ENCODE peak calls at places on chromosomes 3 and 15, in four cellular contexts. One of them, this sample, is unnamed.

GRCh38 chr3:112643621-112644236 is 2.8 kb upstream of the CCDC80 start:
- DNase-seq in ovary: no peak
- DNase-seq in left lung: no peak
- DNase-seq in fibroblast of villous mesenchyme: no peak
- DNase-seq in this sample: no peak

GRCh38 chr3:128107809-128108208 is 15.8 kb downstream of the RUVBL1 start:
- DNase-seq in ovary: no peak
- DNase-seq in left lung: no peak
- DNase-seq in fibroblast of villous mesenchyme: no peak
- DNase-seq in this sample: no peak

GRCh38 chr15:76196949-76197315 is 114.3 kb downstream of the ETFA start:
- DNase-seq in ovary: no peak
- DNase-seq in left lung: no peak
- DNase-seq in fibroblast of villous mesenchyme: no peak
- DNase-seq in this sample: no peak

GRCh38 chr3:113496924-113497323 is 18.0 kb downstream of the SPICE1 start:
- DNase-seq in ovary: no peak
- DNase-seq in left lung: no peak
- DNase-seq in fibroblast of villous mesenchyme: peak; percentile 31
- DNase-seq in this sample: no peak

GRCh38 chr15:41124058-41124457 is 8.0 kb upstream of the INO80 start:
- DNase-seq in ovary: no peak
- DNase-seq in left lung: no peak
- DNase-seq in fibroblast of villous mesenchyme: no peak
- DNase-seq in this sample: no peak

GRCh38 chr3:183427206-183428139 is 946 bp downstream of the MCF2L2 start:
- DNase-seq in ovary: no peak
- DNase-seq in left lung: no peak
- DNase-seq in fibroblast of villous mesenchyme: no peak
- DNase-seq in this sample: no peak

GRCh38 chr3:125032100-125032643 is 23.6 kb downstream of the HEG1 start:
- DNase-seq in ovary: no peak
- DNase-seq in left lung: no peak
- DNase-seq in fibroblast of villous mesenchyme: peak; percentile 90
- DNase-seq in this sample: no peak

GRCh38 chr3:186070996-186071395 is 37.9 kb downstream of the ETV5 start:
- DNase-seq in ovary: no peak
- DNase-seq in left lung: no peak
- DNase-seq in fibroblast of villous mesenchyme: peak; percentile 31
- DNase-seq in this sample: no peak

GRCh38 chr3:160564949-160565441 is 376 bp downstream of the KPNA4 start:
- DNase-seq in ovary: no peak
- DNase-seq in left lung: peak; percentile 93
- DNase-seq in fibroblast of villous mesenchyme: peak; percentile 77
- DNase-seq in this sample: no peak

GRCh38 chr3:72223116-72223515 is 438.2 kb upstream of the PROK2 start:
- DNase-seq in ovary: no peak
- DNase-seq in left lung: no peak
- DNase-seq in fibroblast of villous mesenchyme: peak; percentile 17
- DNase-seq in this sample: no peak

GRCh38 chr3:64685331-64685799 is 2.4 kb downstream of the ADAMTS9 start:
- DNase-seq in ovary: peak; percentile 90
- DNase-seq in left lung: peak; percentile 64
- DNase-seq in fibroblast of villous mesenchyme: peak; percentile 87
- DNase-seq in this sample: no peak

GRCh38 chr3:72661115-72661457 is 187.2 kb downstream of the SHQ1 start:
- DNase-seq in ovary: peak; percentile 22
- DNase-seq in left lung: peak; percentile 83
- DNase-seq in fibroblast of villous mesenchyme: peak; percentile 22
- DNase-seq in this sample: no peak

GRCh38 chr15:65532738-65533051 is 2.4 kb downstream of the HACD3 start:
- DNase-seq in ovary: no peak
- DNase-seq in left lung: no peak
- DNase-seq in fibroblast of villous mesenchyme: peak; percentile 92
- DNase-seq in this sample: no peak

GRCh38 chr15:96171842-96172241 is 158.7 kb upstream of the NR2F2 start:
- DNase-seq in ovary: no peak
- DNase-seq in left lung: no peak
- DNase-seq in fibroblast of villous mesenchyme: peak; percentile 70
- DNase-seq in this sample: no peak

GRCh38 chr3:127975630-127976029 is 60.6 kb downstream of the KBTBD12 start:
- DNase-seq in ovary: no peak
- DNase-seq in left lung: no peak
- DNase-seq in fibroblast of villous mesenchyme: no peak
- DNase-seq in this sample: no peak

GRCh38 chr3:32229565-32229964 is 8.9 kb upstream of the CMTM8 start:
- DNase-seq in ovary: no peak
- DNase-seq in left lung: no peak
- DNase-seq in fibroblast of villous mesenchyme: no peak
- DNase-seq in this sample: no peak

GRCh38 chr15:90062729-90063684 is 39.3 kb downstream of the IDH2 start:
- DNase-seq in ovary: no peak
- DNase-seq in left lung: no peak
- DNase-seq in fibroblast of villous mesenchyme: no peak
- DNase-seq in this sample: no peak

GRCh38 chr3:29203846-29204245 is 77.0 kb upstream of the RBMS3 start:
- DNase-seq in ovary: no peak
- DNase-seq in left lung: no peak
- DNase-seq in fibroblast of villous mesenchyme: no peak
- DNase-seq in this sample: no peak

GRCh38 chr3:16908408-16908807 is 23.7 kb downstream of the PLCL2 start:
- DNase-seq in ovary: no peak
- DNase-seq in left lung: no peak
- DNase-seq in fibroblast of villous mesenchyme: no peak
- DNase-seq in this sample: no peak

GRCh38 chr3:175895731-175896130 is 1036.6 kb downstream of the NAALADL2 start:
- DNase-seq in ovary: no peak
- DNase-seq in left lung: no peak
- DNase-seq in fibroblast of villous mesenchyme: no peak
- DNase-seq in this sample: no peak

GRCh38 chr3:184039414-184039813 is 7.9 kb downstream of the HTR3D start:
- DNase-seq in ovary: no peak
- DNase-seq in left lung: no peak
- DNase-seq in fibroblast of villous mesenchyme: peak; percentile 91
- DNase-seq in this sample: no peak

GRCh38 chr3:58000713-58001467 is 7.3 kb upstream of the FLNB start:
- DNase-seq in ovary: no peak
- DNase-seq in left lung: no peak
- DNase-seq in fibroblast of villous mesenchyme: peak; percentile 10
- DNase-seq in this sample: no peak

GRCh38 chr15:71422530-71423259 is 307.4 kb downstream of the THSD4 start:
- DNase-seq in ovary: no peak
- DNase-seq in left lung: no peak
- DNase-seq in fibroblast of villous mesenchyme: no peak
- DNase-seq in this sample: no peak

GRCh38 chr15:31269961-31270575 is 56.6 kb upstream of the KLF13 start:
- DNase-seq in ovary: no peak
- DNase-seq in left lung: no peak
- DNase-seq in fibroblast of villous mesenchyme: no peak
- DNase-seq in this sample: no peak

GRCh38 chr3:111252795-111253194 is 181.2 kb downstream of the NECTIN3 start:
- DNase-seq in ovary: no peak
- DNase-seq in left lung: no peak
- DNase-seq in fibroblast of villous mesenchyme: peak; percentile 72
- DNase-seq in this sample: no peak

GRCh38 chr3:134325106-134325705 is 49.0 kb downstream of the AMOTL2 start:
- DNase-seq in ovary: no peak
- DNase-seq in left lung: no peak
- DNase-seq in fibroblast of villous mesenchyme: no peak
- DNase-seq in this sample: no peak

GRCh38 chr3:146326875-146327543 is 76.1 kb upstream of the PLSCR4 start:
- DNase-seq in ovary: peak; percentile 34
- DNase-seq in left lung: no peak
- DNase-seq in fibroblast of villous mesenchyme: peak; percentile 81
- DNase-seq in this sample: no peak

GRCh38 chr3:12807066-12807465 is 10.6 kb downstream of the CAND2 start:
- DNase-seq in ovary: no peak
- DNase-seq in left lung: no peak
- DNase-seq in fibroblast of villous mesenchyme: no peak
- DNase-seq in this sample: no peak

GRCh38 chr3:182327196-182327681 is 466.1 kb upstream of the ATP11B start:
- DNase-seq in ovary: no peak
- DNase-seq in left lung: peak; percentile 63
- DNase-seq in fibroblast of villous mesenchyme: no peak
- DNase-seq in this sample: no peak

GRCh38 chr3:128360243-128360642 is 106.4 kb downstream of the DNAJB8 start:
- DNase-seq in ovary: no peak
- DNase-seq in left lung: no peak
- DNase-seq in fibroblast of villous mesenchyme: peak; percentile 16
- DNase-seq in this sample: no peak

GRCh38 chr3:123618076-123618703 is 33.3 kb upstream of the HACD2 start:
- DNase-seq in ovary: no peak
- DNase-seq in left lung: no peak
- DNase-seq in fibroblast of villous mesenchyme: no peak
- DNase-seq in this sample: no peak

GRCh38 chr3:123620338-123620737 is 35.5 kb upstream of the HACD2 start:
- DNase-seq in ovary: peak; percentile 63
- DNase-seq in left lung: no peak
- DNase-seq in fibroblast of villous mesenchyme: peak; percentile 81
- DNase-seq in this sample: no peak

GRCh38 chr3:123613543-123613942 is 28.7 kb upstream of the HACD2 start:
- DNase-seq in ovary: no peak
- DNase-seq in left lung: no peak
- DNase-seq in fibroblast of villous mesenchyme: no peak
- DNase-seq in this sample: no peak

GRCh38 chr3:123618768-123619484 is 34.1 kb upstream of the HACD2 start:
- DNase-seq in ovary: peak; percentile 71
- DNase-seq in left lung: no peak
- DNase-seq in fibroblast of villous mesenchyme: peak; percentile 60
- DNase-seq in this sample: no peak

DNA sequence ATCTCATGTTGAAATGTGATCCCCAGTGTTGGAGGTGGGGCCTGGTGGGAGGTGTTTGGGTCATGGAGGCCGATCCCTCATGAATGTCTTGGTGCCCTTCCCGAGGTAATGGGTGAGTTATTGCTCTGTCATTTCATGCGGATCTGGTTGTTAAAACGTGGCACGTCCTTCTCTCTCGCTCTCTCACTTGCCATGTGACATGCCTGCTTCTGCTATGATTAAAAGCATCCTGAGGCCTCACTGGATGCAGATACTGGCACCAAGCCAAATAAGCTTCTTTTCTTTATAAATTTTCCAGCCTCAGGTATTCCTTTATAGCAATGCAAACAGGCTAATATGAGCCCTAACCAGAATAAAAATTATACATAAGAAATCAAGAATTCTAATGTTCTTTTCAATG is 31.7 kb upstream of the HACD2 start:
- DNase-seq in ovary: no peak
- DNase-seq in left lung: no peak
- DNase-seq in fibroblast of villous mesenchyme: no peak
- DNase-seq in this sample: no peak
- H3K4me3 ChIP-seq in ovary: no peak overlapping the region
- H3K4me3 ChIP-seq in left lung: no peak overlapping the region
- H3K4me3 ChIP-seq in fibroblast of villous mesenchyme: no peak overlapping the region
- H3K4me3 ChIP-seq in this sample: no peak overlapping the region

GRCh38 chr15:81182746-81183402 is 13.8 kb upstream of the IL16 start:
- DNase-seq in ovary: no peak
- DNase-seq in left lung: no peak
- DNase-seq in fibroblast of villous mesenchyme: no peak
- DNase-seq in this sample: no peak
- H3K4me3 ChIP-seq in ovary: peak overlapping the region; percentile 45
- H3K4me3 ChIP-seq in left lung: peak overlapping the region; percentile 13
- H3K4me3 ChIP-seq in fibroblast of villous mesenchyme: no peak overlapping the region
- H3K4me3 ChIP-seq in this sample: no peak overlapping the region

DNA sequence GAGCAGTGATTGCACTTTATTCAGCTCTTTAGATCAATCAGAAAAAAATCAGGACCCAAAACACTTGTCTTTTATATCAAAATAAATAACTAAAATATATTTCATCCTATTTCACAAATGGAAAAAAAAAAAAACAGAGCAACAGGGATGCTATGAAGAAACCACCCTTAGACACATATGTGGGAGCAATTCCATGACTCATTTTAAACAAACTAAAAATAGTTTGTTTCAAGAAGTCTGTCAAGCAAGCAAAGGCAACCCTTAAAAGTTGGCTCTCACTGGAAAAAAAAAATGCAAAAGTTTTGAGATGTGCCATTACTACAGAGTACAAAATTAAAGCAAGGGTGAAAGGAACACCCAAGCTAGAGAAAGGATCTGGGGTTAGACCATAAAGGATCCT is 5.7 kb downstream of the ATP13A3 start:
- DNase-seq in ovary: no peak
- DNase-seq in left lung: no peak
- DNase-seq in fibroblast of villous mesenchyme: peak; percentile 81
- DNase-seq in this sample: no peak
- H3K4me3 ChIP-seq in ovary: no peak overlapping the region
- H3K4me3 ChIP-seq in left lung: no peak overlapping the region
- H3K4me3 ChIP-seq in fibroblast of villous mesenchyme: no peak overlapping the region
- H3K4me3 ChIP-seq in this sample: no peak overlapping the region

GRCh38 chr15:78695849-78696248 is 54.8 kb upstream of the CHRNB4 start:
- DNase-seq in ovary: no peak
- DNase-seq in left lung: no peak
- DNase-seq in fibroblast of villous mesenchyme: no peak
- DNase-seq in this sample: no peak
- H3K4me3 ChIP-seq in ovary: no peak overlapping the region
- H3K4me3 ChIP-seq in left lung: no peak overlapping the region
- H3K4me3 ChIP-seq in fibroblast of villous mesenchyme: no peak overlapping the region
- H3K4me3 ChIP-seq in this sample: no peak overlapping the region

DNA sequence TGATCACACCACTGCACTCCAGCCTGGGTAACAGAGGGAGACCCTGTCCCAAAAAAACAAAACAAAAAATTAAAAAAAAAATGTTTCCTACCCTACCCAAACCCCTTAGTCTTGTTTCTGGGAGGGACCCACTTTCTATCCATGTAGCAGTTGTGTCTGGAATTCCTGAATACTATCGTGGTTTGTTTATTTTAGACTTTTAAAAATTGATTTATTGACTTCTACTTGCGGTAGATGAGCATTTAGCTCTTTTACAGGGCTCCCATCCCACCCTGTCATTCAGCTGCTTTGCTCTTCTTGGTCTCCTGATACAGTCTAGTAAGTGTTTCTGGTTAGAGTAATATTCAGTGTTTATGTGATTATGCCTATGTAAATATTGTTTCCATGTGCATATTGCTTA is 68.8 kb downstream of the NR1D2 start:
- DNase-seq in ovary: no peak
- DNase-seq in left lung: no peak
- DNase-seq in fibroblast of villous mesenchyme: no peak
- DNase-seq in this sample: no peak
- H3K4me3 ChIP-seq in ovary: no peak overlapping the region
- H3K4me3 ChIP-seq in left lung: no peak overlapping the region
- H3K4me3 ChIP-seq in fibroblast of villous mesenchyme: no peak overlapping the region
- H3K4me3 ChIP-seq in this sample: no peak overlapping the region

This sample was measured in iPS DF 6.9.